ENCODE peak calls at places on chromosomes 13 and 19, in six cellular contexts. T is uterus, U is transverse colon, C is adrenal gland, F is upper lobe of right lung, Z is ascending aorta. K is an unnamed sample.

GRCh38 chr13:29474991-29475390 is 120.5 kb downstream of the SLC7A1 start:
- DNase-seq in T (no peak), U (no peak), C (no peak), F (no peak), Z (no peak), K (no peak)

GRCh38 chr19:39196860-39197562 is at the start of gene NCCRP1:
- DNase-seq in T (no peak), U (no peak), C (no peak), F (no peak), Z (no peak), K (no peak)

GRCh38 chr13:50598338-50598737 is 245.2 kb downstream of the DLEU7 start:
- DNase-seq in T (no peak), U (no peak), C (peak; percentile 16), F (no peak), Z (no peak), K (no peak)

GRCh38 chr13:30148171-30148754 is 159.1 kb downstream of the KATNAL1 start:
- DNase-seq in T (no peak), U (no peak), C (no peak), F (no peak), Z (no peak), K (no peak)

GRCh38 chr13:109819851-109820250 is 33.5 kb upstream of the IRS2 start:
- DNase-seq in T (no peak), U (no peak), C (no peak), F (no peak), Z (no peak), K (no peak)

GRCh38 chr13:25232937-25233515 is 54.3 kb downstream of the MTMR6 start:
- DNase-seq in T (no peak), U (no peak), C (no peak), F (no peak), Z (no peak), K (no peak)

GRCh38 chr13:42063105-42063504 is 14.7 kb downstream of the DGKH start:
- DNase-seq in T (no peak), U (no peak), C (no peak), F (no peak), Z (no peak), K (no peak)

GRCh38 chr13:73198888-73199497 is 140.2 kb downstream of the KLF5 start:
- DNase-seq in T (no peak), U (no peak), C (no peak), F (no peak), Z (no peak), K (no peak)

GRCh38 chr13:50998326-50998725 is 88.7 kb downstream of the RNASEH2B start:
- DNase-seq in T (no peak), U (no peak), C (no peak), F (no peak), Z (no peak), K (no peak)

GRCh38 chr13:24254151-24254810 is 55.1 kb upstream of the C1QTNF9 start:
- DNase-seq in T (no peak), U (no peak), C (no peak), F (peak; percentile 78), Z (no peak), K (no peak)

GRCh38 chr19:34241513-34242337 is 12.6 kb upstream of the GARRE1 start:
- DNase-seq in T (no peak), U (peak; percentile 75), C (no peak), F (peak; percentile 88), Z (no peak), K (peak; percentile 37)

GRCh38 chr13:66563076-66563475 is 667.1 kb downstream of the PCDH9 start:
- DNase-seq in T (no peak), U (no peak), C (no peak), F (no peak), Z (no peak), K (no peak)

GRCh38 chr19:16061943-16062342 is 14.4 kb upstream of the TPM4 start:
- DNase-seq in T (no peak), U (no peak), C (no peak), F (no peak), Z (no peak), K (no peak)

GRCh38 chr13:24042710-24043440 is 117.6 kb upstream of the SPATA13 start:
- DNase-seq in T (no peak), U (no peak), C (no peak), F (no peak), Z (no peak), K (no peak)

GRCh38 chr13:31069808-31070544 is 91.7 kb downstream of the HSPH1 start:
- DNase-seq in T (no peak), U (no peak), C (no peak), F (no peak), Z (no peak), K (no peak)

GRCh38 chr19:29121684-29122083 is 91.3 kb downstream of the UQCRFS1 start:
- DNase-seq in T (no peak), U (no peak), C (peak; percentile 39), F (no peak), Z (no peak), K (no peak)

GRCh38 chr13:110521946-110522345 is 39.6 kb downstream of the RAB20 start:
- DNase-seq in T (no peak), U (no peak), C (peak; percentile 19), F (no peak), Z (no peak), K (no peak)

GRCh38 chr13:34335662-34336007 is 517.7 kb downstream of the RFC3 start:
- DNase-seq in T (no peak), U (no peak), C (no peak), F (no peak), Z (no peak), K (no peak)

GRCh38 chr13:24104723-24105122 is 55.8 kb upstream of the SPATA13 start:
- DNase-seq in T (no peak), U (no peak), C (no peak), F (no peak), Z (no peak), K (no peak)

GRCh38 chr13:99376132-99376531 is 68.9 kb upstream of the GPR183 start:
- DNase-seq in T (no peak), U (no peak), C (no peak), F (no peak), Z (no peak), K (no peak)

GRCh38 chr19:40809358-40810086 is 10.5 kb downstream of the EGLN2 start:
- DNase-seq in T (peak; percentile 36), U (no peak), C (no peak), F (peak; percentile 65), Z (no peak), K (no peak)

GRCh38 chr13:27334774-27335490 is 64.3 kb downstream of the RASL11A start:
- DNase-seq in T (no peak), U (no peak), C (no peak), F (no peak), Z (no peak), K (no peak)

GRCh38 chr13:95710313-95710712 is 33.4 kb downstream of the DNAJC3 start:
- DNase-seq in T (no peak), U (no peak), C (no peak), F (no peak), Z (no peak), K (no peak)

GRCh38 chr13:113665582-113666323 is 1.3 kb upstream of the GRK1 start:
- DNase-seq in T (peak; percentile 6), U (peak; percentile 5), C (peak; percentile 7), F (peak; percentile 38), Z (peak; percentile 52), K (peak; percentile 3)

GRCh38 chr13:75485286-75486062 is 3.5 kb upstream of the TBC1D4 start:
- DNase-seq in T (no peak), U (no peak), C (peak; percentile 35), F (no peak), Z (no peak), K (no peak)

GRCh38 chr19:46015080-46015960 is 7.5 kb downstream of the PGLYRP1 start:
- DNase-seq in T (peak; percentile 55), U (peak; percentile 83), C (peak; percentile 59), F (peak; percentile 92), Z (no peak), K (peak; percentile 71)

GRCh38 chr13:21420706-21421105 is 38.4 kb downstream of the ZDHHC20 start:
- DNase-seq in T (no peak), U (no peak), C (no peak), F (no peak), Z (no peak), K (no peak)

GRCh38 chr13:21837841-21838551 is 167.1 kb downstream of the FGF9 start:
- DNase-seq in T (peak; percentile 45), U (no peak), C (no peak), F (no peak), Z (no peak), K (no peak)

DNA sequence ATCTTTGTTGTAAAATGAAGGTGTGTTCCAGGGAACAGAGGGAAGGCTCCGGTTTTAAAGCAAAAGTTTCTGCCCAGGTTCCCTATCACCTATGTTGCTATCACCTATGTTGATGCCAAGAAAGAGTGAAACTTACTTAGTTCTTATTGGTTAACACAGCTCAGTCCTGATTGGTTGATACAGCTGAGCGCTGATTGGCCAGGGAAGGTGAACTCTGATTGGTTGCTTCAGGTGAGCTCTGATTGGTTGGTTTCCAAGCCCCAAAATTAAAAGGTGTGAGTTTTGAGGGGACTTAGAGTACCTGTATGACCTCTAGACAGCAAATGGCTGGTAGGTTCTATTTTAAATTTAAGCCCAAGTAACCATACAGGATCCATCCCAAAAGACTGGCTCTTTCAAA is 42.2 kb downstream of the FPR3 start:
- DNase-seq in T (no peak), U (no peak), C (no peak), F (no peak), Z (no peak), K (no peak)
- H3K36me3 ChIP-seq in T (no peaks in the 10 kb centered on the region), U (no peaks in the 10 kb centered on the region), C (no peaks in the 10 kb centered on the region), F (no peaks in the 10 kb centered on the region), Z (no peaks in the 10 kb centered on the region), K (no peaks in the 10 kb centered on the region)

DNA sequence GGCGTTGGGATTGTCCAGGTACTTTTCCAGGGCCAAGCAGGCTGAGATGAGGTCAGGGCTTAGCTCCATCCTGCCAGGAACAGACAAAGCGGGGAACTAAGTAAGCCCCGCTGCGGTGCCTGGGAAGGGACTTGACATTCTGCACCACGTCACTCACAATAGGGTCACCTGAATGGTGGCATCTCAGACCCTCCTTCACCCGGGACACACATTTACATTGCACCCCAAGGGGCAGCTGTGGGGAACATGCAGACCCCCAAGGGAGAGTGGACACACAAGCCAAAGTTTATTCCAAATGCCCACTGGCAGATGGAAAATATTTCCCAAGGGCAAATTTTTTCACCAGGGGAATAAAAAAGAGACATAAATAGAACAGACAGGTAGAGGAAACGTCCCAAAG is 20.3 kb upstream of the SPC24 start:
- DNase-seq in T (no peak), U (no peak), C (no peak), F (no peak), Z (no peak), K (no peak)
- H3K36me3 ChIP-seq in T (no peaks in the 10 kb centered on the region), U (no peaks in the 10 kb centered on the region), C (no peaks in the 10 kb centered on the region), F (peaks cover 85% of the 10 kb centered on the region), Z (peaks cover 71% of the 10 kb centered on the region), K (no peaks in the 10 kb centered on the region)

GRCh38 chr19:49469828-49470614 is 4.0 kb upstream of the FLT3LG start:
- DNase-seq in T (no peak), U (peak; percentile 72), C (no peak), F (no peak), Z (no peak), K (no peak)
- H3K36me3 ChIP-seq in T (no peaks in the 10 kb centered on the region), U (peaks cover 8% of the 10 kb centered on the region), C (no peaks in the 10 kb centered on the region), F (peaks cover 12% of the 10 kb centered on the region), Z (peaks cover 4% of the 10 kb centered on the region), K (no peaks in the 10 kb centered on the region)

DNA sequence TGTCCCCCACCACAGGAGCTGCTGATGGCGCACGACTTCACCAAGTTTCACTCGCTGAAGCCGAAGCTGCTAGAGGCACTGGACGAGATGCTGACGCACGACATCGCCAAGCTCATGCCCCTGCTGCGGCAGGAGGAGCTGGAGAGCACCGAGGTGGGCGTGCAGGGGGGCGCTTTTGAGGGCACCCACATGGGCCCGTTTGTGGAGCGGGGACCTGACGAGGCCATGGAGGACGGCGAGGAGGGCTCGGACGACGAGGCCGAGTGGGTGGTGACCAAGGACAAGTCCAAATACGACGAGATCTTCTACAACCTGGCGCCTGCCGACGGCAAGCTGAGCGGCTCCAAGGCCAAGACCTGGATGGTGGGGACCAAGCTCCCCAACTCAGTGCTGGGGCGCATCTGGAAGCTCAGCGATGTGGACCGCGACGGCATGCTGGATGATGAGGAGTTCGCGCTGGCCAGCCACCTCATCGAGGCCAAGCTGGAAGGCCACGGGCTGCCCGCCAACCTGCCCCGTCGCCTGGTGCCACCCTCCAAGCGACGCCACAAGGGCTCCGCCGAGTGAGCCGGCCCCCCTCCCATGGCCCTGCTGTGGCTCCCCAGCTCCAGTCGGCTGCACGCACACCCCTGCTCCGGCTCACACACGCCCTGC is 4.4 kb upstream of the NOP53 start:
- DNase-seq in T (no peak), U (no peak), C (peak; percentile 46), F (no peak), Z (no peak), K (no peak)
- H3K36me3 ChIP-seq in T (no peaks in the 10 kb centered on the region), U (no peaks in the 10 kb centered on the region), C (no peaks in the 10 kb centered on the region), F (peaks cover 51% of the 10 kb centered on the region), Z (peaks cover 42% of the 10 kb centered on the region), K (peaks cover 3% of the 10 kb centered on the region)

K was measured in BE2C.